ENCODE peak calls at places on chromosomes 3 and 15, in four cellular contexts. One of them, this sample, is unnamed.

GRCh38 chr3:67384790-67385397 is 269.5 kb downstream of the SUCLG2 start:
- DNase-seq in mesothelial cell of epicardium: peak; percentile 25
- DNase-seq in AG04450: peak; percentile 13
- DNase-seq in activated CD8-positive, alpha-beta T cell treated with anti-CD3 and anti-CD28 coated beads for 36 hours: peak; percentile 36
- DNase-seq in this sample: no peak

GRCh38 chr3:32460031-32460749 is 42.5 kb downstream of the CMTM6 start:
- DNase-seq in mesothelial cell of epicardium: no peak
- DNase-seq in AG04450: no peak
- DNase-seq in activated CD8-positive, alpha-beta T cell treated with anti-CD3 and anti-CD28 coated beads for 36 hours: peak; percentile 87
- DNase-seq in this sample: no peak

GRCh38 chr3:194485471-194485875 is 1.3 kb downstream of the ATP13A3 start:
- DNase-seq in mesothelial cell of epicardium: no peak
- DNase-seq in AG04450: no peak
- DNase-seq in activated CD8-positive, alpha-beta T cell treated with anti-CD3 and anti-CD28 coated beads for 36 hours: no peak
- DNase-seq in this sample: no peak

GRCh38 chr3:8239718-8240698 is 261.6 kb upstream of the LMCD1 start:
- DNase-seq in mesothelial cell of epicardium: no peak
- DNase-seq in AG04450: peak; percentile 27
- DNase-seq in activated CD8-positive, alpha-beta T cell treated with anti-CD3 and anti-CD28 coated beads for 36 hours: peak; percentile 28
- DNase-seq in this sample: no peak

GRCh38 chr3:44509985-44510360 is 32.5 kb upstream of the ZNF445 start:
- DNase-seq in mesothelial cell of epicardium: no peak
- DNase-seq in AG04450: no peak
- DNase-seq in activated CD8-positive, alpha-beta T cell treated with anti-CD3 and anti-CD28 coated beads for 36 hours: no peak
- DNase-seq in this sample: no peak

GRCh38 chr15:86021281-86022264 is 58.1 kb upstream of the AGBL1 start:
- DNase-seq in mesothelial cell of epicardium: no peak
- DNase-seq in AG04450: no peak
- DNase-seq in activated CD8-positive, alpha-beta T cell treated with anti-CD3 and anti-CD28 coated beads for 36 hours: no peak
- DNase-seq in this sample: no peak

GRCh38 chr3:190585771-190586630 is 72.1 kb downstream of the IL1RAP start:
- DNase-seq in mesothelial cell of epicardium: no peak
- DNase-seq in AG04450: peak; percentile 68
- DNase-seq in activated CD8-positive, alpha-beta T cell treated with anti-CD3 and anti-CD28 coated beads for 36 hours: peak; percentile 87
- DNase-seq in this sample: no peak

GRCh38 chr15:58447244-58448010 is 15.6 kb downstream of the LIPC start:
- DNase-seq in mesothelial cell of epicardium: no peak
- DNase-seq in AG04450: no peak
- DNase-seq in activated CD8-positive, alpha-beta T cell treated with anti-CD3 and anti-CD28 coated beads for 36 hours: no peak
- DNase-seq in this sample: no peak

GRCh38 chr3:156109989-156110388 is 10.4 kb upstream of the KCNAB1 start:
- DNase-seq in mesothelial cell of epicardium: no peak
- DNase-seq in AG04450: no peak
- DNase-seq in activated CD8-positive, alpha-beta T cell treated with anti-CD3 and anti-CD28 coated beads for 36 hours: no peak
- DNase-seq in this sample: no peak

GRCh38 chr3:156107504-156107903 is 12.9 kb upstream of the KCNAB1 start:
- DNase-seq in mesothelial cell of epicardium: no peak
- DNase-seq in AG04450: no peak
- DNase-seq in activated CD8-positive, alpha-beta T cell treated with anti-CD3 and anti-CD28 coated beads for 36 hours: no peak
- DNase-seq in this sample: no peak

GRCh38 chr3:156102267-156102912 is 18.0 kb upstream of the KCNAB1 start:
- DNase-seq in mesothelial cell of epicardium: no peak
- DNase-seq in AG04450: no peak
- DNase-seq in activated CD8-positive, alpha-beta T cell treated with anti-CD3 and anti-CD28 coated beads for 36 hours: no peak
- DNase-seq in this sample: no peak

DNA sequence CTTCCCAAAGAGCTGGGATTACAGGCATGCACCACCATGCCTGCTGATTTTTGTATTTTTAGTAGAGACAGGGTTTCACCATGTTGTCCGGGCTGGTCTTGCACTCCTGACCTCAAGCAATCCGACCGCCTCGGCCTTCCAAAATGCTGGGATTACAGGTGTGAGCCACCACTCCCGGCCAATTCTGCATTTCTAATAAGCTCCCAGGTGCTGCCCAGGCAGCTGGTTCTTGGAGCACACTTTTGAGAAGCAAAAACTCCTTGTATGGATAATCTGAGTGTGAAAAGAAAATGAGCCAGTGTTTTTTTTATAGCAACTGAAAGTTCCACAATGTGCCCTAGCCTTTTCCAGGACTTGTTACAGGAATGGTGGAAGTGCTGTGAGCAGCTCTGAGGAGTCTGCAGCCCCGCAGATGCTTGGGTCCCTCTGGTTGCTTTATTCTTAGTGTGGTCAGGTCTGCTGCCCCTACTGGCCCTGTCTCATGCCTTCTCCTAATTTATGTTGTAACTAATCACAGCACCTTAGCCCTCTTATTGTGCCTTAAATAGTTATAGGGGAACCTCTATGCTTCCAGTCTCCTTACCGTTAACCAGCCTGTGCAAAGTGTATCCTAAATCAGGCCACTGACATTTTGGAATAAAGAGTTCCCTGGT is 13.5 kb upstream of the KCNAB1 start:
- DNase-seq in mesothelial cell of epicardium: no peak
- DNase-seq in AG04450: no peak
- DNase-seq in activated CD8-positive, alpha-beta T cell treated with anti-CD3 and anti-CD28 coated beads for 36 hours: no peak
- DNase-seq in this sample: no peak
- TF ChIP-seq CTCF in mesothelial cell of epicardium: no peak
- TF ChIP-seq CTCF in AG04450: peak; percentile 18
- TF ChIP-seq CTCF in activated CD8-positive, alpha-beta T cell treated with anti-CD3 and anti-CD28 coated beads for 36 hours: no peak
- TF ChIP-seq CTCF in this sample: peak; percentile 45

GRCh38 chr3:153055217-153055616 is 106.8 kb upstream of the RAP2B start:
- DNase-seq in mesothelial cell of epicardium: no peak
- DNase-seq in AG04450: no peak
- DNase-seq in activated CD8-positive, alpha-beta T cell treated with anti-CD3 and anti-CD28 coated beads for 36 hours: no peak
- DNase-seq in this sample: no peak

GRCh38 chr3:153051427-153052095 is 110.5 kb upstream of the RAP2B start:
- DNase-seq in mesothelial cell of epicardium: no peak
- DNase-seq in AG04450: no peak
- DNase-seq in activated CD8-positive, alpha-beta T cell treated with anti-CD3 and anti-CD28 coated beads for 36 hours: no peak
- DNase-seq in this sample: no peak

GRCh38 chr3:153055779-153056178 is 106.2 kb upstream of the RAP2B start:
- DNase-seq in mesothelial cell of epicardium: no peak
- DNase-seq in AG04450: no peak
- DNase-seq in activated CD8-positive, alpha-beta T cell treated with anti-CD3 and anti-CD28 coated beads for 36 hours: no peak
- DNase-seq in this sample: no peak

GRCh38 chr3:153052096-153052460 is 109.9 kb upstream of the RAP2B start:
- DNase-seq in mesothelial cell of epicardium: no peak
- DNase-seq in AG04450: peak; percentile 69
- DNase-seq in activated CD8-positive, alpha-beta T cell treated with anti-CD3 and anti-CD28 coated beads for 36 hours: no peak
- DNase-seq in this sample: no peak

GRCh38 chr3:153050978-153051377 is 111.0 kb upstream of the RAP2B start:
- DNase-seq in mesothelial cell of epicardium: no peak
- DNase-seq in AG04450: no peak
- DNase-seq in activated CD8-positive, alpha-beta T cell treated with anti-CD3 and anti-CD28 coated beads for 36 hours: no peak
- DNase-seq in this sample: no peak
- TF ChIP-seq CTCF in mesothelial cell of epicardium: no peak
- TF ChIP-seq CTCF in AG04450: no peak
- TF ChIP-seq CTCF in activated CD8-positive, alpha-beta T cell treated with anti-CD3 and anti-CD28 coated beads for 36 hours: no peak
- TF ChIP-seq CTCF in this sample: no peak

GRCh38 chr3:126348308-126348920 is 8.8 kb downstream of the KLF15 start:
- DNase-seq in mesothelial cell of epicardium: peak; percentile 9
- DNase-seq in AG04450: no peak
- DNase-seq in activated CD8-positive, alpha-beta T cell treated with anti-CD3 and anti-CD28 coated beads for 36 hours: no peak
- DNase-seq in this sample: no peak
- TF ChIP-seq CTCF in mesothelial cell of epicardium: no peak
- TF ChIP-seq CTCF in AG04450: peak; percentile 21
- TF ChIP-seq CTCF in activated CD8-positive, alpha-beta T cell treated with anti-CD3 and anti-CD28 coated beads for 36 hours: peak; percentile 12
- TF ChIP-seq CTCF in this sample: peak; percentile 66

GRCh38 chr3:50620420-50620819 is 3.5 kb downstream of the MAPKAPK3 start:
- DNase-seq in mesothelial cell of epicardium: no peak
- DNase-seq in AG04450: no peak
- DNase-seq in activated CD8-positive, alpha-beta T cell treated with anti-CD3 and anti-CD28 coated beads for 36 hours: peak; percentile 24
- DNase-seq in this sample: no peak
- TF ChIP-seq CTCF in mesothelial cell of epicardium: no peak
- TF ChIP-seq CTCF in AG04450: no peak
- TF ChIP-seq CTCF in activated CD8-positive, alpha-beta T cell treated with anti-CD3 and anti-CD28 coated beads for 36 hours: no peak
- TF ChIP-seq CTCF in this sample: no peak

GRCh38 chr3:58779934-58780333 is 113.4 kb upstream of the FAM3D start:
- DNase-seq in mesothelial cell of epicardium: no peak
- DNase-seq in AG04450: no peak
- DNase-seq in activated CD8-positive, alpha-beta T cell treated with anti-CD3 and anti-CD28 coated beads for 36 hours: no peak
- DNase-seq in this sample: no peak

GRCh38 chr3:58776231-58776630 is 109.7 kb upstream of the FAM3D start:
- DNase-seq in mesothelial cell of epicardium: no peak
- DNase-seq in AG04450: no peak
- DNase-seq in activated CD8-positive, alpha-beta T cell treated with anti-CD3 and anti-CD28 coated beads for 36 hours: no peak
- DNase-seq in this sample: no peak
- TF ChIP-seq CTCF in mesothelial cell of epicardium: no peak
- TF ChIP-seq CTCF in AG04450: no peak
- TF ChIP-seq CTCF in activated CD8-positive, alpha-beta T cell treated with anti-CD3 and anti-CD28 coated beads for 36 hours: no peak
- TF ChIP-seq CTCF in this sample: no peak

GRCh38 chr3:181289306-181289705 is 299.8 kb upstream of the DNAJC19 start:
- DNase-seq in mesothelial cell of epicardium: no peak
- DNase-seq in AG04450: no peak
- DNase-seq in activated CD8-positive, alpha-beta T cell treated with anti-CD3 and anti-CD28 coated beads for 36 hours: no peak
- DNase-seq in this sample: no peak

GRCh38 chr3:181292984-181293383 is 303.4 kb upstream of the DNAJC19 start:
- DNase-seq in mesothelial cell of epicardium: no peak
- DNase-seq in AG04450: no peak
- DNase-seq in activated CD8-positive, alpha-beta T cell treated with anti-CD3 and anti-CD28 coated beads for 36 hours: no peak
- DNase-seq in this sample: no peak

DNA sequence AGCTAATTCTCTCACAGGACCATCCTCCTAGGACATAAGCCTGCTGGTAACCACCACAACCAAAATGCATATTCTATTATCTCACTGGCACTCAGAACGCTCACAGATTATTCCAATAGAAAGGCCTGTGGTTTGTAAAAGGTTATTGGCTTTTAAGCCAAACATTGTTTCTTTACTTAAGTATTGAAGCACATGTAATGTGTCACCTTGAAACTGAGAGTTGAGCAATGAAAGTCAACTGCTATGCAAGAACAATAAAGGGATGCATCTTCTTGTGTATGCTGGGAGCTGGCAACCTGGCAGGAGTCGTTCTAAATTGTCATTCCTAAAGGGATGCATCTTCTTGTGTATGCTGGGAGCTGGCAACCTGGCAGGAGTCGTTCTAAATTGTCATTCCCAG is 298.6 kb upstream of the DNAJC19 start:
- DNase-seq in mesothelial cell of epicardium: no peak
- DNase-seq in AG04450: no peak
- DNase-seq in activated CD8-positive, alpha-beta T cell treated with anti-CD3 and anti-CD28 coated beads for 36 hours: no peak
- DNase-seq in this sample: no peak
- TF ChIP-seq CTCF in mesothelial cell of epicardium: no peak
- TF ChIP-seq CTCF in AG04450: no peak
- TF ChIP-seq CTCF in activated CD8-positive, alpha-beta T cell treated with anti-CD3 and anti-CD28 coated beads for 36 hours: no peak
- TF ChIP-seq CTCF in this sample: no peak

DNA sequence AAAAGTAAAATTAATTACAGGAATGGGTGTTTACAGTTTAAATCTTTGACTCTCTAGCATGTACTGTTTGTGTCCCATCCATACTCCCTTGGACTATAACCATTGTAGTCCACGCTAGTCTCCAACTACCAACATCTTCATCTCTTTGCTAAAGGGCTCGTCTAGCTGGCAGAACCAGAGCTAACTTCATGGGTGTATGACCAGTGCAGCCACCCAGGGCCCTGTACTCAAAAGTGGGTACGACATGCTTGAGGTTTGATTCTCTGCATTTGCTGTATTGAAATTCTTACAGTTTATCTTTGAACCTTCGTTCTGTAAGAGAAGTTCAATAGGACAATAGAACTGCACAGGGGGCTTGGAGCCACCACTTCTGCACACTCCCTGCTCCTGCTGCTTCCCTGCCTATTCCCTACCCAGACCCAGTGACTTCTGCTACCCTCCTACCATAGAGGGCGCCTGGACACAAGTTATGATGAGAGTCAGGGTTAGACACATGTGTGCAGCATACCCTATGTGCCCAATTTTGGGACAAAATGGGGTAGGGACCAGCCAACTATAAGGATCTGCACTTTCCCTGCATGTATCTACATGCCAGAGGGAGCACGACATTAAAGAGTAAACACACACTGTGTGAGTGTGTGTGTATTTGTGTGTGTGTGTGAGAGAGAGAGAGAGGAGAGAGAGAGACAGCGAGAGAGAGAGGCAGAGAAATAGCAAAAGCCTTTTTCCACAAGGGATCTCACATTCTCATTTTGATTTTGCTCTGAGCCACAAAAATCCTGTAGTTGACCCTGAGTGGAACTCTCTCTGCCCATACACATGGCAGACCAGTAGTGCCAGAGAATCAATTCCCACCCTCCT is 59.0 kb upstream of the NECTIN3 start:
- DNase-seq in mesothelial cell of epicardium: no peak
- DNase-seq in AG04450: no peak
- DNase-seq in activated CD8-positive, alpha-beta T cell treated with anti-CD3 and anti-CD28 coated beads for 36 hours: peak; percentile 22
- DNase-seq in this sample: no peak
- TF ChIP-seq CTCF in mesothelial cell of epicardium: no peak
- TF ChIP-seq CTCF in AG04450: no peak
- TF ChIP-seq CTCF in activated CD8-positive, alpha-beta T cell treated with anti-CD3 and anti-CD28 coated beads for 36 hours: no peak
- TF ChIP-seq CTCF in this sample: peak; percentile 45

GRCh38 chr3:148464246-148464645 is 233.5 kb upstream of the AGTR1 start:
- DNase-seq in mesothelial cell of epicardium: no peak
- DNase-seq in AG04450: no peak
- DNase-seq in activated CD8-positive, alpha-beta T cell treated with anti-CD3 and anti-CD28 coated beads for 36 hours: no peak
- DNase-seq in this sample: no peak

GRCh38 chr3:148466143-148466542 is 231.6 kb upstream of the AGTR1 start:
- DNase-seq in mesothelial cell of epicardium: no peak
- DNase-seq in AG04450: no peak
- DNase-seq in activated CD8-positive, alpha-beta T cell treated with anti-CD3 and anti-CD28 coated beads for 36 hours: no peak
- DNase-seq in this sample: no peak

GRCh38 chr3:148467341-148467740 is 230.4 kb upstream of the AGTR1 start:
- DNase-seq in mesothelial cell of epicardium: no peak
- DNase-seq in AG04450: no peak
- DNase-seq in activated CD8-positive, alpha-beta T cell treated with anti-CD3 and anti-CD28 coated beads for 36 hours: no peak
- DNase-seq in this sample: no peak
- TF ChIP-seq CTCF in mesothelial cell of epicardium: no peak
- TF ChIP-seq CTCF in AG04450: no peak
- TF ChIP-seq CTCF in activated CD8-positive, alpha-beta T cell treated with anti-CD3 and anti-CD28 coated beads for 36 hours: no peak
- TF ChIP-seq CTCF in this sample: no peak

GRCh38 chr3:111859974-111860859 is 1.2 kb downstream of the PHLDB2 start:
- DNase-seq in mesothelial cell of epicardium: peak; percentile 24
- DNase-seq in AG04450: no peak
- DNase-seq in activated CD8-positive, alpha-beta T cell treated with anti-CD3 and anti-CD28 coated beads for 36 hours: peak; percentile 75
- DNase-seq in this sample: peak; percentile 72
- TF ChIP-seq CTCF in mesothelial cell of epicardium: no peak
- TF ChIP-seq CTCF in AG04450: peak; percentile 61
- TF ChIP-seq CTCF in activated CD8-positive, alpha-beta T cell treated with anti-CD3 and anti-CD28 coated beads for 36 hours: peak; percentile 47
- TF ChIP-seq CTCF in this sample: peak; percentile 66

DNA sequence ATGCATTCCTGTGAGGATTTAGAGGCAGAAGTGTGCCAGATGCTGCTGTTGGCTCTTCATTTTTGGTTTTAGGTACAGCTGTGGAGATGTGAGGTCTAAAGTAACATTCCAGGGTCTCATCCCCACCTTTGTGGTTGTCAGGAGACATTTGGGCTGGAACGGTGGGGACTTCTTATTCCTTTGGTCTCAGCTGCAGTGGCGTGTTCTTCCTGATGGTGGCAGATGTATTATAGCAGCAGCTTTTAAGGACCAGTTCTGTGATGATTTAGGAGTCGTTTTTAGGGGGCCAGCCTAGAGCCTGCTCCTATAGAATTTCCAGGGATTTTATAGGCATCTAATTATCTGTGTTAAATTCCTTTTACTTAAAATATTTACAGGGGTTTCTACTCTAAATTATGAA is 221.0 kb upstream of the EOMES start:
- DNase-seq in mesothelial cell of epicardium: no peak
- DNase-seq in AG04450: no peak
- DNase-seq in activated CD8-positive, alpha-beta T cell treated with anti-CD3 and anti-CD28 coated beads for 36 hours: peak; percentile 37
- DNase-seq in this sample: no peak
- TF ChIP-seq CTCF in mesothelial cell of epicardium: no peak
- TF ChIP-seq CTCF in AG04450: peak; percentile 42
- TF ChIP-seq CTCF in activated CD8-positive, alpha-beta T cell treated with anti-CD3 and anti-CD28 coated beads for 36 hours: no peak
- TF ChIP-seq CTCF in this sample: peak; percentile 56

This sample was measured in type B pancreatic cell.